ENCODE peak calls at places on chromosomes 7 and 10, in six cellular contexts. J, B, H, Y, K and E are unnamed samples.

GRCh38 chr10:95864906-95865813 is 42.6 kb upstream of the CC2D2B start:
- DNase-seq in B (peak; percentile 80), K (peak; percentile 82), H (no peak), J (no peak), Y (peak; percentile 85), E (peak; percentile 66)

GRCh38 chr10:132443605-132443997 is 46.6 kb downstream of the PWWP2B start:
- DNase-seq in K (no peak), H (peak; percentile 56), Y (no peak), B (peak; percentile 66), J (no peak), E (no peak)

GRCh38 chr10:77422491-77423338 is 214.9 kb downstream of the KCNMA1 start:
- DNase-seq in J (no peak), Y (no peak), H (no peak), B (no peak), K (no peak), E (no peak)

GRCh38 chr7:56125831-56126230 is 9.6 kb upstream of the NUPR2 start:
- DNase-seq in J (no peak), B (no peak), H (no peak), Y (no peak), K (no peak), E (no peak)

GRCh38 chr10:14748471-14748870 is 26.2 kb downstream of the FAM107B start:
- DNase-seq in J (peak; percentile 73), H (no peak), Y (peak; percentile 13), K (no peak), B (no peak), E (no peak)

GRCh38 chr7:144019457-144019856 is 19.3 kb downstream of the OR6B1 start:
- DNase-seq in J (no peak), Y (peak; percentile 92), B (peak; percentile 62), K (no peak), H (no peak), E (no peak)

GRCh38 chr10:13787015-13787421 is 200.3 kb downstream of the PRPF18 start:
- DNase-seq in Y (peak; percentile 75), K (no peak), H (peak; percentile 69), B (no peak), J (no peak), E (no peak)

GRCh38 chr7:1844956-1845390 is 174.9 kb downstream of the ELFN1 start:
- DNase-seq in J (peak; percentile 50), H (no peak), Y (no peak), K (no peak), B (no peak), E (no peak)

GRCh38 chr7:1121476-1121875 is 33.6 kb downstream of the GPER1 start:
- DNase-seq in J (no peak), H (no peak), K (no peak), Y (no peak), B (no peak), E (no peak)

GRCh38 chr7:151388430-151388829 is 21.4 kb downstream of the WDR86 start:
- DNase-seq in J (no peak), K (no peak), H (no peak), B (no peak), Y (no peak), E (no peak)

GRCh38 chr10:61110936-61111335 is 167.0 kb upstream of the RHOBTB1 start:
- DNase-seq in K (no peak), H (no peak), Y (no peak), J (no peak), B (no peak), E (no peak)

GRCh38 chr7:127029823-127030222 is 222.9 kb downstream of the GRM8 start:
- DNase-seq in B (no peak), H (no peak), J (no peak), Y (no peak), K (no peak), E (no peak)

GRCh38 chr7:44191171-44191570 is 1.9 kb upstream of the GCK start:
- DNase-seq in Y (no peak), J (no peak), B (no peak), H (no peak), K (no peak), E (no peak)

GRCh38 chr7:10577866-10578374 is 395.8 kb upstream of the PHF14 start:
- DNase-seq in K (no peak), H (no peak), J (no peak), B (no peak), Y (peak; percentile 22), E (no peak)

GRCh38 chr7:120398284-120399000 is 125.5 kb downstream of the KCND2 start:
- DNase-seq in B (no peak), K (no peak), Y (no peak), H (no peak), J (no peak), E (no peak)

GRCh38 chr10:44925811-44926760 is 14.9 kb downstream of the TMEM72 start:
- DNase-seq in B (no peak), H (no peak), Y (no peak), K (no peak), J (peak; percentile 33), E (no peak)

GRCh38 chr7:49244543-49244942 is 320.2 kb downstream of the CDC14C start:
- DNase-seq in Y (peak; percentile 86), B (no peak), K (peak; percentile 87), J (no peak), H (no peak), E (peak; percentile 9)

GRCh38 chr7:27689045-27689877 is 26.6 kb upstream of the HIBADH start:
- DNase-seq in B (peak; percentile 45), H (no peak), J (no peak), K (peak; percentile 82), Y (peak; percentile 75), E (peak; percentile 81)

GRCh38 chr7:149742075-149742701 is 31.2 kb downstream of the ZNF467 start:
- DNase-seq in J (peak; percentile 81), H (peak; percentile 20), K (peak; percentile 94), Y (peak; percentile 83), B (peak; percentile 75), E (peak; percentile 95)

GRCh38 chr10:32028710-32029109 is 27.5 kb downstream of the KIF5B start:
- DNase-seq in Y (no peak), K (no peak), J (no peak), H (no peak), B (no peak), E (no peak)

DNA sequence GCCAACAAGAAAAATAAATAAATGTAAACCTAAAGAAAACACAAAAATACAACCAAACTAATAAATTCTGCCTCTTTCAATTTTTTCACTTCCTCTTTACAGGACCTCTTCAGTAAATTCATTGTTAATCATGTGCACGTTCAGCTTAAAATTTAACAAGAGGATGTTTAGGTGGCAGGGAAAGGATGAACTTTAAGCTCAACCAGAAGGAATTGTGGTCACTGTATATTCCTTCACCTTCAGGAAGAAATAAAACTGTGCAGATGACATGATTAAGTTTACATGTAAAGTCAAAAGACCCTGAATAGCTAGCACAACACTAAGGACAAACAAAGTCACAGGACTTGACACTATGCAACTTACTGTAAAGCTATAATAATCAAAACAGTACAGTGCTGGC is 33.0 kb downstream of the KIF5B start:
- DNase-seq in B (no peak), J (no peak), K (no peak), H (no peak), Y (no peak), E (no peak)
- H3K4me3 ChIP-seq in B (no peak overlapping the region), J (no peak overlapping the region), K (no peak overlapping the region), H (no peak overlapping the region), Y (no peak overlapping the region), E (no peak overlapping the region)

GRCh38 chr10:53458007-53458406 is 685.4 kb upstream of the MBL2 start:
- DNase-seq in K (peak; percentile 24), J (no peak), H (no peak), B (no peak), Y (peak; percentile 68), E (no peak)

GRCh38 chr10:53469383-53469782 is 696.8 kb upstream of the MBL2 start:
- DNase-seq in B (no peak), K (no peak), H (no peak), Y (no peak), J (no peak), E (no peak)

GRCh38 chr10:53463539-53463938 is 691.0 kb upstream of the MBL2 start:
- DNase-seq in H (no peak), J (no peak), Y (peak; percentile 82), K (no peak), B (no peak), E (no peak)
- H3K36me3 ChIP-seq in H (no peaks in the 10 kb centered on the region), J (no peaks in the 10 kb centered on the region), Y (no peaks in the 10 kb centered on the region), K (no peaks in the 10 kb centered on the region), B (no peaks in the 10 kb centered on the region), E (no peaks in the 10 kb centered on the region)

GRCh38 chr10:88389456-88389855 is 193.7 kb downstream of the RNLS start:
- DNase-seq in B (peak; percentile 68), H (no peak), J (no peak), K (peak; percentile 62), Y (peak; percentile 42), E (no peak)

GRCh38 chr10:88386204-88386877 is 196.8 kb downstream of the RNLS start:
- DNase-seq in H (no peak), J (no peak), B (peak; percentile 53), Y (peak; percentile 20), K (no peak), E (no peak)

GRCh38 chr10:88385601-88386203 is 197.4 kb downstream of the RNLS start:
- DNase-seq in B (peak; percentile 74), H (peak; percentile 32), J (peak; percentile 62), Y (no peak), K (no peak), E (no peak)

GRCh38 chr10:88390041-88390440 is 193.1 kb downstream of the RNLS start:
- DNase-seq in K (no peak), H (no peak), J (no peak), Y (peak; percentile 68), B (no peak), E (no peak)

DNA sequence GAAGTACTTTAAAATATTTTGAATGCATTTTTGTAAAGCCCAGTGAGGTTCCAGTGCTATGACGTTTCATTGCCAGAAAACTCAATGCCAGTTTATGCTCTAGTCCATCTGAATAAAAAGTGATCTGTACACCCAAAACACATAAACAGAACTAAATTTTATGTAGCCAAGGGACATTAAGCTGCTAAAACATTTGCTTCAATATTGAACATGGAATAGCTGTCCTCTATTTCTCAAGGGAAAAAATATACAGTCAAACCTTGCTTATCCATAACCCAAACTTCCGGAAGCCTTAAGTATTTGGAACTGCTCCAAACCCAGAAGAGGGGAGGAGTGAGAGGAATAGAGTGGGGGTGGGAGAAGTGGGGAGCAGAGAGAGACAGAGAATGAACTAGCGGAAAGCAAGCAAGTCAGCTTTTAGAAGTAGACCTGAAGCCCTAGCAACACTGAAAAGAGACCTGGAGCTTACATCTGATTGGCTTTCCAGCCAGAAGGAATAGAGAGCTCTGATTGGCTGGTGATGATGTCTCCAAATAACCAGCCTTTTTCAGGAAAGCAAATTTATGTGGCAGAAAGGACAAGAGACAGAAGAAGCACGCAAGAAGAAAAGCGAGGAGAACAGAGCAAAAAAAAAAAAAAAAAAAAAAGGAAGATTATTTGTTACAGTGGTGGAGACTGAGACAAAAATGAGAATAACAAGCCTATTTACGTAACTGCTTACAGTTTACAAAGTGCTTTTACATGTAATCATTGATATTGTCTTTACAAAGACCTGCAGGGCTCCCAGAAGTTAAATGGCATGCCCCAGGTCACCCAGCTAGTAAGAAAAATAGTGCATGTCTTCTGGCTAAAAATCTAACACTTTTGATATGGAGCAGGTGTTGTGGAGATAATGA is 196.0 kb downstream of the RNLS start:
- DNase-seq in H (no peak), J (peak; percentile 61), K (peak; percentile 76), B (peak; percentile 78), Y (peak; percentile 73), E (peak; percentile 33)
- H3K4me3 ChIP-seq in H (no peak overlapping the region), J (peak overlapping the region; percentile 8), K (no peak overlapping the region), B (no peak overlapping the region), Y (no peak overlapping the region), E (no peak overlapping the region)

DNA sequence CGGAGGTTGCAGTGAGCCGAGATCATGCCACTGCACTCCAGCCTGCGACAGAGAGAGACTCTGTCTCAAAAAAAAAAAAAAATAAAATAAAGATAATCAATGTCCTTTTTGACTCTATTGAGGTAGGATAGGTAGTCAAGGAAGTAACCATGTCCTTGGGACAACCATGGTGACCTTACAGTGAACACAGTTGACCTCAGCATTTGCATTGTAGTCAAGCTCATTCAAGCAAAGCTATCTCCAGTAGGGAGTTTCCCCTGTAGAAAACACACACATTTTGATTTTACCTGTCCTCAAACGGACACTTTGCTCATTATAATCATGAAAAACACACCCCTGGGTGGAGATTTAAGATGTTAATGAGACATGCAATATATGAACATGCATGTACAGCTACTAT is 171.7 kb downstream of the KIF20B start:
- DNase-seq in J (no peak), Y (no peak), B (no peak), K (no peak), H (no peak), E (no peak)
- H3K36me3 ChIP-seq in J (no peaks in the 10 kb centered on the region), Y (no peaks in the 10 kb centered on the region), B (no peaks in the 10 kb centered on the region), K (no peaks in the 10 kb centered on the region), H (no peaks in the 10 kb centered on the region), E (no peaks in the 10 kb centered on the region)